ENCODE peak calls at places on chromosomes 4 and X, in seven cellular contexts. One of them, this sample, is unnamed.
A peak's percentile ranks its signal among the peaks of the same experiment; 100 is the strongest.

GRCh38 chr4:102500371-102501175 is 586 bp upstream of the NFKB1 start:
- DNase-seq in AG04450: no peak
- DNase-seq in uterus: peak; percentile 52
- DNase-seq in lung: peak; percentile 56
- DNase-seq in endothelial cell of umbilical vein: peak; percentile 61
- DNase-seq in heart left ventricle: peak; percentile 84
- DNase-seq in breast epithelium: peak; percentile 54
- DNase-seq in this sample: peak; percentile 66

GRCh38 chr4:99062120-99062519 is 26.5 kb downstream of the ADH5 start:
- DNase-seq in AG04450: no peak
- DNase-seq in uterus: no peak
- DNase-seq in lung: no peak
- DNase-seq in endothelial cell of umbilical vein: no peak
- DNase-seq in heart left ventricle: no peak
- DNase-seq in breast epithelium: no peak
- DNase-seq in this sample: no peak

GRCh38 chrX:97743014-97743413 is 859.3 kb downstream of the RPA4 start:
- DNase-seq in AG04450: no peak
- DNase-seq in uterus: no peak
- DNase-seq in lung: no peak
- DNase-seq in endothelial cell of umbilical vein: no peak
- DNase-seq in heart left ventricle: no peak
- DNase-seq in breast epithelium: no peak
- DNase-seq in this sample: no peak

GRCh38 chrX:16484338-16484737 is 165.6 kb upstream of the S100G start:
- DNase-seq in AG04450: peak; percentile 70
- DNase-seq in uterus: no peak
- DNase-seq in lung: no peak
- DNase-seq in endothelial cell of umbilical vein: peak; percentile 69
- DNase-seq in heart left ventricle: no peak
- DNase-seq in breast epithelium: no peak
- DNase-seq in this sample: no peak

GRCh38 chr4:6371271-6371670 is 101.1 kb downstream of the PPP2R2C start:
- DNase-seq in AG04450: no peak
- DNase-seq in uterus: no peak
- DNase-seq in lung: no peak
- DNase-seq in endothelial cell of umbilical vein: no peak
- DNase-seq in heart left ventricle: no peak
- DNase-seq in breast epithelium: no peak
- DNase-seq in this sample: no peak

GRCh38 chr4:42280327-42281095 is 116.8 kb upstream of the SHISA3 start:
- DNase-seq in AG04450: no peak
- DNase-seq in uterus: no peak
- DNase-seq in lung: no peak
- DNase-seq in endothelial cell of umbilical vein: peak; percentile 36
- DNase-seq in heart left ventricle: no peak
- DNase-seq in breast epithelium: no peak
- DNase-seq in this sample: no peak

GRCh38 chrX:108362026-108362425 is 76.2 kb downstream of the COL4A6 start:
- DNase-seq in AG04450: no peak
- DNase-seq in uterus: no peak
- DNase-seq in lung: no peak
- DNase-seq in endothelial cell of umbilical vein: no peak
- DNase-seq in heart left ventricle: no peak
- DNase-seq in breast epithelium: no peak
- DNase-seq in this sample: no peak

GRCh38 chr4:114780205-114780604 is 181.6 kb downstream of the UGT8 start:
- DNase-seq in AG04450: no peak
- DNase-seq in uterus: no peak
- DNase-seq in lung: no peak
- DNase-seq in endothelial cell of umbilical vein: peak; percentile 9
- DNase-seq in heart left ventricle: no peak
- DNase-seq in breast epithelium: no peak
- DNase-seq in this sample: no peak

GRCh38 chr4:83548151-83548905 is 12.4 kb downstream of the GPAT3 start:
- DNase-seq in AG04450: peak; percentile 86
- DNase-seq in uterus: peak; percentile 37
- DNase-seq in lung: peak; percentile 77
- DNase-seq in endothelial cell of umbilical vein: peak; percentile 88
- DNase-seq in heart left ventricle: peak; percentile 73
- DNase-seq in breast epithelium: peak; percentile 68
- DNase-seq in this sample: peak; percentile 81

GRCh38 chrX:70132244-70132643 is 1.0 kb upstream of the IGBP1 start:
- DNase-seq in AG04450: no peak
- DNase-seq in uterus: no peak
- DNase-seq in lung: no peak
- DNase-seq in endothelial cell of umbilical vein: no peak
- DNase-seq in heart left ventricle: no peak
- DNase-seq in breast epithelium: no peak
- DNase-seq in this sample: no peak

GRCh38 chr4:119087121-119087520 is 48.5 kb upstream of the MYOZ2 start:
- DNase-seq in AG04450: no peak
- DNase-seq in uterus: no peak
- DNase-seq in lung: no peak
- DNase-seq in endothelial cell of umbilical vein: peak; percentile 53
- DNase-seq in heart left ventricle: no peak
- DNase-seq in breast epithelium: no peak
- DNase-seq in this sample: no peak

GRCh38 chrX:44973420-44973932 is 100.5 kb downstream of the KDM6A start:
- DNase-seq in AG04450: no peak
- DNase-seq in uterus: no peak
- DNase-seq in lung: no peak
- DNase-seq in endothelial cell of umbilical vein: no peak
- DNase-seq in heart left ventricle: no peak
- DNase-seq in breast epithelium: no peak
- DNase-seq in this sample: no peak

GRCh38 chr4:182642831-182643230 is 274.4 kb downstream of the DCTD start:
- DNase-seq in AG04450: no peak
- DNase-seq in uterus: no peak
- DNase-seq in lung: no peak
- DNase-seq in endothelial cell of umbilical vein: peak; percentile 54
- DNase-seq in heart left ventricle: no peak
- DNase-seq in breast epithelium: no peak
- DNase-seq in this sample: no peak
- TF ChIP-seq CTCF in AG04450: peak; percentile 51
- TF ChIP-seq CTCF in uterus: no peak
- TF ChIP-seq CTCF in lung: no peak
- TF ChIP-seq CTCF in endothelial cell of umbilical vein: peak; percentile 21
- TF ChIP-seq CTCF in heart left ventricle: no peak
- TF ChIP-seq CTCF in breast epithelium: no peak
- TF ChIP-seq CTCF in this sample: no peak

GRCh38 chrX:40050532-40050931 is 47.2 kb downstream of the BCOR start:
- DNase-seq in AG04450: no peak
- DNase-seq in uterus: no peak
- DNase-seq in lung: no peak
- DNase-seq in endothelial cell of umbilical vein: no peak
- DNase-seq in heart left ventricle: no peak
- DNase-seq in breast epithelium: no peak
- DNase-seq in this sample: no peak
- H3K9me3 ChIP-seq in AG04450: peaks cover 8% of the 10 kb centered on the region
- H3K9me3 ChIP-seq in uterus: no peaks in the 10 kb centered on the region
- H3K9me3 ChIP-seq in lung: no peaks in the 10 kb centered on the region
- H3K9me3 ChIP-seq in endothelial cell of umbilical vein: peaks cover 3% of the 10 kb centered on the region
- H3K9me3 ChIP-seq in heart left ventricle: peaks cover 35% of the 10 kb centered on the region
- H3K9me3 ChIP-seq in breast epithelium: peaks cover 44% of the 10 kb centered on the region
- H3K9me3 ChIP-seq in this sample: peaks cover 11% of the 10 kb centered on the region

DNA sequence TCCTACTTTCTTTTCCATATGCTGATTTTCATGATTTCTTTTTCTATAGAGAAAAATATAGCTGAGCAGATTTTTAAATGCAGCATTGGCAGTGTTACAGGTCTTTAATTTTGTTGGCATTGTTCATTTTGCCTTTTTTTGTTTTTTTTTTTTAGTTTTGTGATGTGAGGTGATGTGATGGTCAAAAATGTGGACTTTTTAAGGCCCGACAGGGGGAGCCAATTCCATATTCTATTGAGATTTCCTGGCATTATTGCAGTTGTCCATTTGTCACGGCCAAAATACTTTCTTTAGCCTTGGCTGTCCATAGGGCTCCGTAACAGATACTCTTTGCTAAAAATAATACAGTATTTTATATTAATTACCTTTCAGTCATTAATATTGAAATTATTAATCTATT is 47.8 kb downstream of the SLIT2 start:
- DNase-seq in AG04450: peak; percentile 13
- DNase-seq in uterus: no peak
- DNase-seq in lung: no peak
- DNase-seq in endothelial cell of umbilical vein: peak; percentile 58
- DNase-seq in heart left ventricle: no peak
- DNase-seq in breast epithelium: no peak
- DNase-seq in this sample: no peak
- H3K27ac ChIP-seq in AG04450: no peak overlapping the region
- H3K27ac ChIP-seq in uterus: no peak overlapping the region
- H3K27ac ChIP-seq in lung: no peak overlapping the region
- H3K27ac ChIP-seq in endothelial cell of umbilical vein: no peak overlapping the region
- H3K27ac ChIP-seq in heart left ventricle: no peak overlapping the region
- H3K27ac ChIP-seq in breast epithelium: no peak overlapping the region
- H3K27ac ChIP-seq in this sample: no peak overlapping the region

GRCh38 chr4:128675083-128675482 is 134.4 kb upstream of the JADE1 start:
- DNase-seq in AG04450: no peak
- DNase-seq in uterus: no peak
- DNase-seq in lung: no peak
- DNase-seq in endothelial cell of umbilical vein: no peak
- DNase-seq in heart left ventricle: no peak
- DNase-seq in breast epithelium: no peak
- DNase-seq in this sample: no peak
- TF ChIP-seq CTCF in AG04450: no peak
- TF ChIP-seq CTCF in uterus: no peak
- TF ChIP-seq CTCF in lung: no peak
- TF ChIP-seq CTCF in endothelial cell of umbilical vein: no peak
- TF ChIP-seq CTCF in heart left ventricle: no peak
- TF ChIP-seq CTCF in breast epithelium: no peak
- TF ChIP-seq CTCF in this sample: peak; percentile 25

GRCh38 chr4:28449080-28449479 is 1588.4 kb downstream of the STIM2 start:
- DNase-seq in AG04450: no peak
- DNase-seq in uterus: no peak
- DNase-seq in lung: no peak
- DNase-seq in endothelial cell of umbilical vein: no peak
- DNase-seq in heart left ventricle: no peak
- DNase-seq in breast epithelium: no peak
- DNase-seq in this sample: no peak

DNA sequence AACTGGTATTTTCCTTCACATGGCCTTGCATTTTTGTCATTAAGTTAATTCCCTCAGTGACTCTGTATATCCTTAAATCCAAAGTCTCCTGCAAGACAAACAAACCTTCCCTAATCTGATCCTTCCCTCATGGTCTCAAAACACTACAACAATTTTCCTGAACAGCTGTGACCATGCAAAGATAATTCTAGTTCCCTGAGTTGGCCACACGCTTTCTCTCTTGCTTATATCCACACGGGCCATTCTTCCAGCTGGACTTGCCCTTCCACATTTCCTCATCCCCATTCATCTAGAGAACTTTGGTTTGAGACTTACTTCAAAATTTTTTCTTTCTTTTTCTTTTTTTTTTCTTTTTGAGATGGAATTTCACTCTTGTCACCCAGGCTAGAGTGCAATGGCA is 1590.7 kb downstream of the STIM2 start:
- DNase-seq in AG04450: no peak
- DNase-seq in uterus: no peak
- DNase-seq in lung: no peak
- DNase-seq in endothelial cell of umbilical vein: no peak
- DNase-seq in heart left ventricle: no peak
- DNase-seq in breast epithelium: no peak
- DNase-seq in this sample: no peak
- H3K9me3 ChIP-seq in AG04450: no peaks in the 10 kb centered on the region
- H3K9me3 ChIP-seq in uterus: no peaks in the 10 kb centered on the region
- H3K9me3 ChIP-seq in lung: no peaks in the 10 kb centered on the region
- H3K9me3 ChIP-seq in endothelial cell of umbilical vein: no peaks in the 10 kb centered on the region
- H3K9me3 ChIP-seq in heart left ventricle: peaks cover 8% of the 10 kb centered on the region
- H3K9me3 ChIP-seq in breast epithelium: no peaks in the 10 kb centered on the region
- H3K9me3 ChIP-seq in this sample: no peaks in the 10 kb centered on the region

GRCh38 chr4:52883183-52883621 is 21.1 kb downstream of the RASL11B start:
- DNase-seq in AG04450: no peak
- DNase-seq in uterus: no peak
- DNase-seq in lung: no peak
- DNase-seq in endothelial cell of umbilical vein: no peak
- DNase-seq in heart left ventricle: no peak
- DNase-seq in breast epithelium: no peak
- DNase-seq in this sample: no peak
- H3K27ac ChIP-seq in AG04450: no peak overlapping the region
- H3K27ac ChIP-seq in uterus: no peak overlapping the region
- H3K27ac ChIP-seq in lung: no peak overlapping the region
- H3K27ac ChIP-seq in endothelial cell of umbilical vein: no peak overlapping the region
- H3K27ac ChIP-seq in heart left ventricle: no peak overlapping the region
- H3K27ac ChIP-seq in breast epithelium: no peak overlapping the region
- H3K27ac ChIP-seq in this sample: no peak overlapping the region

GRCh38 chr4:4868506-4869379 is 9.3 kb downstream of the MSX1 start:
- DNase-seq in AG04450: no peak
- DNase-seq in uterus: no peak
- DNase-seq in lung: no peak
- DNase-seq in endothelial cell of umbilical vein: no peak
- DNase-seq in heart left ventricle: peak; percentile 5
- DNase-seq in breast epithelium: no peak
- DNase-seq in this sample: no peak

GRCh38 chr4:4865705-4866123 is 6.2 kb downstream of the MSX1 start:
- DNase-seq in AG04450: no peak
- DNase-seq in uterus: no peak
- DNase-seq in lung: no peak
- DNase-seq in endothelial cell of umbilical vein: no peak
- DNase-seq in heart left ventricle: peak; percentile 1
- DNase-seq in breast epithelium: no peak
- DNase-seq in this sample: no peak

GRCh38 chr4:4866124-4866832 is 6.8 kb downstream of the MSX1 start:
- DNase-seq in AG04450: no peak
- DNase-seq in uterus: no peak
- DNase-seq in lung: no peak
- DNase-seq in endothelial cell of umbilical vein: no peak
- DNase-seq in heart left ventricle: peak; percentile 24
- DNase-seq in breast epithelium: no peak
- DNase-seq in this sample: no peak

GRCh38 chr4:4867745-4868505 is 8.5 kb downstream of the MSX1 start:
- DNase-seq in AG04450: no peak
- DNase-seq in uterus: no peak
- DNase-seq in lung: no peak
- DNase-seq in endothelial cell of umbilical vein: no peak
- DNase-seq in heart left ventricle: peak; percentile 11
- DNase-seq in breast epithelium: no peak
- DNase-seq in this sample: no peak

DNA sequence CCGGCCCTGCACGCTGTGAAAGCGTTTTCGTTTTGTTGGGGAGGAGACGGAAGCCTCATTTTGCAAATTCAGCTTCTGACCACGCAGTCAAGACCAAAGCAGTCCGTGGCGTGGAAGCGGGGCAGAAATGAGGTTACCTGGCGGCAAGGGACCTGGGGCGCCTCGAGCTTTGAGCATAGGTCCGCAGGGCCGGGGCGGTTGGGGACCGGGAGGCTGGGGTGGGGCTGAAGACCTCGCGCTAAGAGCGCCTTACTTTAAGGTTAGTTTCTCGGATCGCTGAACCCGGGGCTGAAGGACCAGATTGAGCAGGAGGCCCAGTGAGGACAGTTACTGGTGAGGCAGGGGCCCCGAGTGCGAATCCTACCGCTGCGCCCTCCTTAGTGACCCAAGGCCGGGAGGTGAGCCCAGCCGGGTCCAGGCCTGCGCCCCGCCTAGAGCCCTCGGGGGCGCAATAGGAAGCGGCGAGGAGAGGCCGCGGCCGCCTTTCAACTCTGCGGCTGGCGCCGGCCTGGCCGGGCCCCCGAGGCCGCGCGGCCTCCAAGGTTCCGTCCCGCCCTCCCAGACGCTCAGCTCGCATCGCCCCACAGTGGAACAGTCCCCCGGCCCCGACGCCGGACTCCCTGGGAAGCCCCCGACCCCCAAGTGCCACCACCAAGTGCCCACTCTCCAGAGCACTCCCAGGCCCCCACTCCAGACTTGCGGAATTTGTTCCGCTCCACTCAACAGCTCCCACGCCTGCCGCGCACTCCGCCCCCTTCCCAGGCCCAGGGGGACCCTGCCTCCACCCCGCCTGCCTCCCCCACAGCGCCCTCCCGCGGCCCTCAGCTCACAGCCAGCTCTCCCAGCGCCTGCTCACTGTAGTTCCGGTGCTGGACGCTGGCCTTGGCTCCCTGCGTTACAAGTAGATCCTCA is 7.6 kb downstream of the MSX1 start:
- DNase-seq in AG04450: no peak
- DNase-seq in uterus: peak; percentile 69
- DNase-seq in lung: no peak
- DNase-seq in endothelial cell of umbilical vein: no peak
- DNase-seq in heart left ventricle: peak; percentile 41
- DNase-seq in breast epithelium: no peak
- DNase-seq in this sample: no peak
- TF ChIP-seq CTCF in AG04450: peak; percentile 16
- TF ChIP-seq CTCF in uterus: peak; percentile 45
- TF ChIP-seq CTCF in lung: no peak
- TF ChIP-seq CTCF in endothelial cell of umbilical vein: peak; percentile 31
- TF ChIP-seq CTCF in heart left ventricle: peak; percentile 15
- TF ChIP-seq CTCF in breast epithelium: no peak
- TF ChIP-seq CTCF in this sample: no peak

This sample was measured in right atrium auricular region.